ENCODE peak calls at places on chromosomes 5 and 9, in five cellular contexts. One of them, this sample, is unnamed.

GRCh38 chr9:93810028-93810971 is 144.9 kb downstream of the BARX1 start:
- DNase-seq in kidney: no peak
- DNase-seq in Calu3: no peak
- DNase-seq in IMR-90: no peak
- DNase-seq in GM10248: no peak
- DNase-seq in this sample: no peak

GRCh38 chr9:96047741-96048115 is 172.2 kb downstream of the ERCC6L2 start:
- DNase-seq in kidney: no peak
- DNase-seq in Calu3: no peak
- DNase-seq in IMR-90: no peak
- DNase-seq in GM10248: no peak
- DNase-seq in this sample: no peak

GRCh38 chr5:3123763-3124157 is 372.3 kb upstream of the IRX2 start:
- DNase-seq in kidney: no peak
- DNase-seq in Calu3: no peak
- DNase-seq in IMR-90: no peak
- DNase-seq in GM10248: no peak
- DNase-seq in this sample: no peak

GRCh38 chr9:89668216-89668867 is 63.5 kb downstream of the GADD45G start:
- DNase-seq in kidney: no peak
- DNase-seq in Calu3: no peak
- DNase-seq in IMR-90: no peak
- DNase-seq in GM10248: no peak
- DNase-seq in this sample: no peak

GRCh38 chr5:180831139-180832080 is 28.8 kb upstream of the MGAT1 start:
- DNase-seq in kidney: peak; percentile 96
- DNase-seq in Calu3: peak; percentile 91
- DNase-seq in IMR-90: peak; percentile 60
- DNase-seq in GM10248: peak; percentile 89
- DNase-seq in this sample: peak; percentile 77

GRCh38 chr5:132747693-132748440 is 641 bp downstream of the CCNI2 start:
- DNase-seq in kidney: peak; percentile 77
- DNase-seq in Calu3: peak; percentile 17
- DNase-seq in IMR-90: no peak
- DNase-seq in GM10248: peak; percentile 43
- DNase-seq in this sample: no peak

GRCh38 chr5:40172721-40173120 is 507.0 kb upstream of the PTGER4 start:
- DNase-seq in kidney: no peak
- DNase-seq in Calu3: no peak
- DNase-seq in IMR-90: no peak
- DNase-seq in GM10248: no peak
- DNase-seq in this sample: peak; percentile 6

GRCh38 chr5:38768411-38769211 is 77.2 kb upstream of the OSMR start:
- DNase-seq in kidney: no peak
- DNase-seq in Calu3: no peak
- DNase-seq in IMR-90: no peak
- DNase-seq in GM10248: no peak
- DNase-seq in this sample: no peak

GRCh38 chr9:127104465-127105311 is 17.7 kb downstream of the ANGPTL2 start:
- DNase-seq in kidney: no peak
- DNase-seq in Calu3: no peak
- DNase-seq in IMR-90: peak; percentile 32
- DNase-seq in GM10248: no peak
- DNase-seq in this sample: peak; percentile 79

GRCh38 chr5:56815657-56816545 is 552 bp downstream of the MAP3K1 start:
- DNase-seq in kidney: peak; percentile 88
- DNase-seq in Calu3: peak; percentile 32
- DNase-seq in IMR-90: peak; percentile 32
- DNase-seq in GM10248: peak; percentile 73
- DNase-seq in this sample: peak; percentile 45

GRCh38 chr5:181215997-181216982 is 6.8 kb upstream of the TRIM41 start:
- DNase-seq in kidney: no peak
- DNase-seq in Calu3: no peak
- DNase-seq in IMR-90: no peak
- DNase-seq in GM10248: no peak
- DNase-seq in this sample: peak; percentile 61

GRCh38 chr9:27157086-27157485 is 48.1 kb downstream of the TEK start:
- DNase-seq in kidney: no peak
- DNase-seq in Calu3: no peak
- DNase-seq in IMR-90: no peak
- DNase-seq in GM10248: no peak
- DNase-seq in this sample: peak; percentile 58

GRCh38 chr5:179619776-179620175 is 3.7 kb downstream of the HNRNPH1 start:
- DNase-seq in kidney: no peak
- DNase-seq in Calu3: no peak
- DNase-seq in IMR-90: peak; percentile 52
- DNase-seq in GM10248: no peak
- DNase-seq in this sample: no peak

GRCh38 chr9:130199605-130200004 is 27.4 kb downstream of the NCS1 start:
- DNase-seq in kidney: no peak
- DNase-seq in Calu3: no peak
- DNase-seq in IMR-90: peak; percentile 87
- DNase-seq in GM10248: no peak
- DNase-seq in this sample: no peak

GRCh38 chr9:13279284-13280162 is at the start of gene MPDZ:
- DNase-seq in kidney: peak; percentile 82
- DNase-seq in Calu3: no peak
- DNase-seq in IMR-90: peak; percentile 66
- DNase-seq in GM10248: no peak
- DNase-seq in this sample: peak; percentile 76

DNA sequence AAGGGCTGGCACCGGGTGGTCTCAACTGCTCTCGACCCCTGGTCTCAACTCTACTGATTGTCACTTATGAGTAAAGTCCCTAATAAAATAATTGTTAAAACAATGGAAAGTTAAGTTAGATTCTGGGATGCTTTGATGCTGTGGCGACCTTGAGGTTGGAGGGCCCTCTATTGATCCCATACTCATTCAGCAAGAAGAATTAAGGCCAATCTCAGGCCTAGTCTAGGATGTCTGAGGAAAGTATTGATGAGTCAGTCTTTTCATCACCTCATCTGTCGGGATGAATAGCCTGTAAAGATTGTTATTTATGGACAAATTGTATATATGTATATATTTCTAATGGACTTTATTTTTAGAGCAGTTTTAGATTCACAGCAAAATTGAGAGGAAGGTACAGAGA is 50.8 kb downstream of the WDR36 start:
- DNase-seq in kidney: no peak
- DNase-seq in Calu3: no peak
- DNase-seq in IMR-90: no peak
- DNase-seq in GM10248: no peak
- DNase-seq in this sample: no peak
- TF ChIP-seq CTCF in kidney: no peak
- TF ChIP-seq CTCF in Calu3: no peak
- TF ChIP-seq CTCF in IMR-90: no peak
- TF ChIP-seq CTCF in GM10248: peak; percentile 32
- TF ChIP-seq CTCF in this sample: no peak

GRCh38 chr9:114384836-114385411 is 2.9 kb downstream of the AKNA start:
- DNase-seq in kidney: no peak
- DNase-seq in Calu3: no peak
- DNase-seq in IMR-90: no peak
- DNase-seq in GM10248: no peak
- DNase-seq in this sample: no peak

GRCh38 chr9:114383866-114384231 is 3.9 kb downstream of the AKNA start:
- DNase-seq in kidney: no peak
- DNase-seq in Calu3: no peak
- DNase-seq in IMR-90: no peak
- DNase-seq in GM10248: no peak
- DNase-seq in this sample: no peak

GRCh38 chr9:114380988-114381387 is 6.8 kb downstream of the AKNA start:
- DNase-seq in kidney: no peak
- DNase-seq in Calu3: no peak
- DNase-seq in IMR-90: no peak
- DNase-seq in GM10248: no peak
- DNase-seq in this sample: no peak

GRCh38 chr9:114385412-114386181 is 2.2 kb downstream of the AKNA start:
- DNase-seq in kidney: peak; percentile 88
- DNase-seq in Calu3: no peak
- DNase-seq in IMR-90: peak; percentile 95
- DNase-seq in GM10248: peak; percentile 86
- DNase-seq in this sample: peak; percentile 94

GRCh38 chr9:114382951-114383865 is 4.6 kb downstream of the AKNA start:
- DNase-seq in kidney: peak; percentile 87
- DNase-seq in Calu3: no peak
- DNase-seq in IMR-90: peak; percentile 50
- DNase-seq in GM10248: peak; percentile 62
- DNase-seq in this sample: peak; percentile 77
- TF ChIP-seq CTCF in kidney: no peak
- TF ChIP-seq CTCF in Calu3: no peak
- TF ChIP-seq CTCF in IMR-90: peak; percentile 7
- TF ChIP-seq CTCF in GM10248: peak; percentile 22
- TF ChIP-seq CTCF in this sample: peak; percentile 22

GRCh38 chr9:98253563-98253962 is 1.9 kb downstream of the TBC1D2 start:
- DNase-seq in kidney: no peak
- DNase-seq in Calu3: no peak
- DNase-seq in IMR-90: no peak
- DNase-seq in GM10248: no peak
- DNase-seq in this sample: no peak

GRCh38 chr9:98255578-98256296 is at the start of gene TBC1D2:
- DNase-seq in kidney: peak; percentile 98
- DNase-seq in Calu3: peak; percentile 95
- DNase-seq in IMR-90: peak; percentile 90
- DNase-seq in GM10248: peak; percentile 99
- DNase-seq in this sample: peak; percentile 94

GRCh38 chr9:98256632-98257218 is 1.3 kb upstream of the TBC1D2 start:
- DNase-seq in kidney: no peak
- DNase-seq in Calu3: no peak
- DNase-seq in IMR-90: no peak
- DNase-seq in GM10248: no peak
- DNase-seq in this sample: no peak

GRCh38 chr9:98254236-98255063 is 999 bp downstream of the TBC1D2 start:
- DNase-seq in kidney: no peak
- DNase-seq in Calu3: no peak
- DNase-seq in IMR-90: no peak
- DNase-seq in GM10248: no peak
- DNase-seq in this sample: no peak

GRCh38 chr9:98255064-98255577 is 328 bp downstream of the TBC1D2 start:
- DNase-seq in kidney: no peak
- DNase-seq in Calu3: no peak
- DNase-seq in IMR-90: peak; percentile 61
- DNase-seq in GM10248: no peak
- DNase-seq in this sample: peak; percentile 62
- TF ChIP-seq CTCF in kidney: no peak
- TF ChIP-seq CTCF in Calu3: no peak
- TF ChIP-seq CTCF in IMR-90: no peak
- TF ChIP-seq CTCF in GM10248: no peak
- TF ChIP-seq CTCF in this sample: no peak

DNA sequence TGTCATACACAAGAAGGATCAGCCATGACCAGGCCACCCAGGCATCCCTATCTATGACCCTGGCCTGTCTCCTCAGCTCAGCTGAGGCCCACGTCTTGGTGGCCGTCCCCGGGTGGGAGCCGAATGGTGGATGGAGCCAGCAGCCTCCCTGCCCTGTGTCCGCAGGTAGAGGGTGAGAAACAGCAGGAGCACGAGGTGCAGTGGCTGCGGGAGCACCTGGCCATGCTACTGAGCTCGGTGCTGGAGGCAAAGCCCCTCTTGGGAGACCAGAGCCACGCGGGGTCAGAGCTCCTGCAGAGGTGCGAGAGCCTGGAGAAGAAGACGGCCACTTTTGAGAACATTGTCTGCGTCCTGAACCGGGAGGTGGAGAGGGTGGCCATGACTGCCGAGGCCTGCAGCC is 24.5 kb downstream of the FBXW5 start:
- DNase-seq in kidney: no peak
- DNase-seq in Calu3: no peak
- DNase-seq in IMR-90: no peak
- DNase-seq in GM10248: no peak
- DNase-seq in this sample: no peak
- TF ChIP-seq CTCF in kidney: no peak
- TF ChIP-seq CTCF in Calu3: no peak
- TF ChIP-seq CTCF in IMR-90: no peak
- TF ChIP-seq CTCF in GM10248: no peak
- TF ChIP-seq CTCF in this sample: no peak

DNA sequence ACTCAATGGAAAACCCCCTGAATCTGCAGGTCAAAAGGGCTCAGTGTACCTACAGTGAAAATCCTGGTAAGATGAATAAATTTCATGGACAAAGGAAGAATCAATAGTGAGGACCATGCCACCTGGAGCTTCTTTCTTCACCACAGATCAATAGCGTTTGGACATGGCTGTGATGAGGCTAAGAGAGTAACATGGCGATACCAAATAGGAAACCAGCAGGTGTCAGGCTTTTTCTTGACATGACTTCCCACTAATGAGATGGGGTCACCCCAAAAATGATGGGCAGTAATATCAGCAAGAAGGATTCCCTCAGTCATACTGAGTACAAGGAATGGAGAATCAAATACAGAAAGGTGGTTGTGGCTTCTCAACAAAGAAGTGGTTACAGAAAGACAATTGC is 208.5 kb upstream of the PLPPR1 start:
- DNase-seq in kidney: no peak
- DNase-seq in Calu3: no peak
- DNase-seq in IMR-90: no peak
- DNase-seq in GM10248: no peak
- DNase-seq in this sample: no peak
- TF ChIP-seq CTCF in kidney: no peak
- TF ChIP-seq CTCF in Calu3: no peak
- TF ChIP-seq CTCF in IMR-90: no peak
- TF ChIP-seq CTCF in GM10248: no peak
- TF ChIP-seq CTCF in this sample: no peak

DNA sequence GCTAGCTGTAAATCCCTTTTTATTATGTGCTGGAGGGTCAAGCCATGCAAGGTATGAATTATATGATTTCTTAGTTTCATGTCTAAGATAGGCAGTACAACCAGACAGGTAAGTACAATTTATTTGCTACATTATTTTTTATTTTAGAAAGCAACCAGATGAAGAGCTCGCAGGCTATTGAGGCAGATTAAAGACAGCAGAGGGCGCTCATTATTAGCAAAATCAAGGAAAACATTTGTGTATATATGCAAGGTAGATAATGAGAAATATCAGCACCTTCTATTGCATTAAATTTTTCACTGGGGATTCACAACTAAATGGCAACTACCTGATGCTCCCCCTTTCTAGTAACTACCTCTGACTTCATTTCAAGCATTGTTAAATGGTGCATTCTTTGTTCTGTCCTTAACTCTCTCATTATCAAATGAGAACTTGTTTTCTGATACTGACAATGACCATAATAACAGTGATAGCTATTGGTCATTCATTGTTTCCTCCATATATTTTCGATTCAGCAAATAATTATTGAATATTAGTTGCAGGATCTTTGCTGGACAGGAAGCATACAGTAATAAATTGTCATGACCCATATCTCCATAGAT is 8.6 kb downstream of the SCGB3A2 start:
- DNase-seq in kidney: no peak
- DNase-seq in Calu3: peak; percentile 56
- DNase-seq in IMR-90: peak; percentile 35
- DNase-seq in GM10248: no peak
- DNase-seq in this sample: peak; percentile 46
- TF ChIP-seq CTCF in kidney: peak; percentile 16
- TF ChIP-seq CTCF in Calu3: peak; percentile 63
- TF ChIP-seq CTCF in IMR-90: peak; percentile 52
- TF ChIP-seq CTCF in GM10248: no peak
- TF ChIP-seq CTCF in this sample: peak; percentile 59

GRCh38 chr5:10229306-10230048 is 20.2 kb downstream of the ATPSCKMT start:
- DNase-seq in kidney: no peak
- DNase-seq in Calu3: no peak
- DNase-seq in IMR-90: peak; percentile 91
- DNase-seq in GM10248: no peak
- DNase-seq in this sample: no peak
- TF ChIP-seq CTCF in kidney: no peak
- TF ChIP-seq CTCF in Calu3: no peak
- TF ChIP-seq CTCF in IMR-90: peak; percentile 18
- TF ChIP-seq CTCF in GM10248: no peak
- TF ChIP-seq CTCF in this sample: no peak

This sample was measured in fibroblast of villous mesenchyme.